ENCODE peak calls at places on chromosomes 6 and 20, in ten cellular contexts. One of them, this sample, is unnamed.

GRCh38 chr6:30902709-30903108 is 5.3 kb upstream of the GTF2H4 start:
- DNase-seq in RPMI7951: no peak
- DNase-seq in activated T-helper 1 cell treated with anti-CD3 and anti-CD28 coated beads, Interleukin-2, amount 50 U/mL, for 16 hours: no peak
- DNase-seq in effector CD8-positive, alpha-beta T cell: no peak
- DNase-seq in psoas muscle: peak
- DNase-seq in B cell: no peak
- DNase-seq in stimulated activated CD8-positive, alpha-beta memory T cell treated with anti-CD3 and anti-CD28 coated beads, Interleukin-12 subunit alpha, Interleukin-12 subunit beta, amount 100 ng/mL, for 4 hours: no peak
- DNase-seq in C1 segment of cervical spinal cord: no peak
- DNase-seq in SJSA1: no peak
- DNase-seq in A549: no peak
- DNase-seq in this sample: no peak

GRCh38 chr6:153038378-153038777 is 35.9 kb upstream of the MTRF1L start:
- DNase-seq in SJSA1: no peak
- DNase-seq in stimulated activated CD8-positive, alpha-beta memory T cell treated with anti-CD3 and anti-CD28 coated beads, Interleukin-12 subunit alpha, Interleukin-12 subunit beta, amount 100 ng/mL, for 4 hours: no peak
- DNase-seq in effector CD8-positive, alpha-beta T cell: no peak
- DNase-seq in C1 segment of cervical spinal cord: no peak
- DNase-seq in B cell: no peak
- DNase-seq in RPMI7951: peak
- DNase-seq in activated T-helper 1 cell treated with anti-CD3 and anti-CD28 coated beads, Interleukin-2, amount 50 U/mL, for 16 hours: no peak
- DNase-seq in A549: no peak
- DNase-seq in psoas muscle: no peak
- DNase-seq in this sample: no peak

GRCh38 chr6:912871-913663 is 220.1 kb upstream of the EXOC2 start:
- DNase-seq in RPMI7951: peak
- DNase-seq in C1 segment of cervical spinal cord: no peak
- DNase-seq in stimulated activated CD8-positive, alpha-beta memory T cell treated with anti-CD3 and anti-CD28 coated beads, Interleukin-12 subunit alpha, Interleukin-12 subunit beta, amount 100 ng/mL, for 4 hours: no peak
- DNase-seq in psoas muscle: no peak
- DNase-seq in B cell: no peak
- DNase-seq in A549: no peak
- DNase-seq in effector CD8-positive, alpha-beta T cell: no peak
- DNase-seq in SJSA1: peak
- DNase-seq in activated T-helper 1 cell treated with anti-CD3 and anti-CD28 coated beads, Interleukin-2, amount 50 U/mL, for 16 hours: no peak
- DNase-seq in this sample: peak

GRCh38 chr6:26754212-26754611 is 94.7 kb upstream of the ZNF322 start:
- DNase-seq in effector CD8-positive, alpha-beta T cell: no peak
- DNase-seq in activated T-helper 1 cell treated with anti-CD3 and anti-CD28 coated beads, Interleukin-2, amount 50 U/mL, for 16 hours: no peak
- DNase-seq in psoas muscle: no peak
- DNase-seq in stimulated activated CD8-positive, alpha-beta memory T cell treated with anti-CD3 and anti-CD28 coated beads, Interleukin-12 subunit alpha, Interleukin-12 subunit beta, amount 100 ng/mL, for 4 hours: no peak
- DNase-seq in B cell: no peak
- DNase-seq in A549: no peak
- DNase-seq in RPMI7951: no peak
- DNase-seq in SJSA1: no peak
- DNase-seq in C1 segment of cervical spinal cord: no peak
- DNase-seq in this sample: no peak

GRCh38 chr20:38926934-38927616 is 858 bp downstream of the FAM83D start:
- DNase-seq in RPMI7951: peak
- DNase-seq in C1 segment of cervical spinal cord: no peak
- DNase-seq in SJSA1: no peak
- DNase-seq in activated T-helper 1 cell treated with anti-CD3 and anti-CD28 coated beads, Interleukin-2, amount 50 U/mL, for 16 hours: no peak
- DNase-seq in stimulated activated CD8-positive, alpha-beta memory T cell treated with anti-CD3 and anti-CD28 coated beads, Interleukin-12 subunit alpha, Interleukin-12 subunit beta, amount 100 ng/mL, for 4 hours: no peak
- DNase-seq in A549: no peak
- DNase-seq in effector CD8-positive, alpha-beta T cell: no peak
- DNase-seq in psoas muscle: no peak
- DNase-seq in B cell: no peak
- DNase-seq in this sample: no peak

GRCh38 chr20:40633123-40633850 is 55.7 kb downstream of the MAFB start:
- DNase-seq in SJSA1: peak
- DNase-seq in effector CD8-positive, alpha-beta T cell: no peak
- DNase-seq in B cell: no peak
- DNase-seq in RPMI7951: no peak
- DNase-seq in activated T-helper 1 cell treated with anti-CD3 and anti-CD28 coated beads, Interleukin-2, amount 50 U/mL, for 16 hours: no peak
- DNase-seq in stimulated activated CD8-positive, alpha-beta memory T cell treated with anti-CD3 and anti-CD28 coated beads, Interleukin-12 subunit alpha, Interleukin-12 subunit beta, amount 100 ng/mL, for 4 hours: no peak
- DNase-seq in C1 segment of cervical spinal cord: no peak
- DNase-seq in psoas muscle: no peak
- DNase-seq in A549: no peak
- DNase-seq in this sample: no peak

GRCh38 chr6:17758113-17758512 is 51.4 kb upstream of the NUP153 start:
- DNase-seq in RPMI7951: no peak
- DNase-seq in B cell: no peak
- DNase-seq in C1 segment of cervical spinal cord: no peak
- DNase-seq in stimulated activated CD8-positive, alpha-beta memory T cell treated with anti-CD3 and anti-CD28 coated beads, Interleukin-12 subunit alpha, Interleukin-12 subunit beta, amount 100 ng/mL, for 4 hours: no peak
- DNase-seq in psoas muscle: no peak
- DNase-seq in SJSA1: no peak
- DNase-seq in effector CD8-positive, alpha-beta T cell: no peak
- DNase-seq in A549: no peak
- DNase-seq in activated T-helper 1 cell treated with anti-CD3 and anti-CD28 coated beads, Interleukin-2, amount 50 U/mL, for 16 hours: no peak
- DNase-seq in this sample: no peak

GRCh38 chr20:57594092-57594911 is 25.9 kb downstream of the ZBP1 start:
- DNase-seq in SJSA1: no peak
- DNase-seq in C1 segment of cervical spinal cord: no peak
- DNase-seq in RPMI7951: peak
- DNase-seq in effector CD8-positive, alpha-beta T cell: peak
- DNase-seq in psoas muscle: peak
- DNase-seq in A549: peak
- DNase-seq in B cell: peak
- DNase-seq in stimulated activated CD8-positive, alpha-beta memory T cell treated with anti-CD3 and anti-CD28 coated beads, Interleukin-12 subunit alpha, Interleukin-12 subunit beta, amount 100 ng/mL, for 4 hours: no peak
- DNase-seq in activated T-helper 1 cell treated with anti-CD3 and anti-CD28 coated beads, Interleukin-2, amount 50 U/mL, for 16 hours: peak
- DNase-seq in this sample: no peak

GRCh38 chr6:12136905-12137304 is 124.8 kb downstream of the HIVEP1 start:
- DNase-seq in activated T-helper 1 cell treated with anti-CD3 and anti-CD28 coated beads, Interleukin-2, amount 50 U/mL, for 16 hours: no peak
- DNase-seq in RPMI7951: peak
- DNase-seq in stimulated activated CD8-positive, alpha-beta memory T cell treated with anti-CD3 and anti-CD28 coated beads, Interleukin-12 subunit alpha, Interleukin-12 subunit beta, amount 100 ng/mL, for 4 hours: no peak
- DNase-seq in B cell: no peak
- DNase-seq in A549: no peak
- DNase-seq in psoas muscle: no peak
- DNase-seq in SJSA1: no peak
- DNase-seq in C1 segment of cervical spinal cord: no peak
- DNase-seq in effector CD8-positive, alpha-beta T cell: no peak
- DNase-seq in this sample: no peak

GRCh38 chr6:43669050-43669921 is 18.3 kb downstream of the MRPS18A start:
- DNase-seq in C1 segment of cervical spinal cord: peak
- DNase-seq in B cell: no peak
- DNase-seq in effector CD8-positive, alpha-beta T cell: no peak
- DNase-seq in A549: no peak
- DNase-seq in RPMI7951: peak
- DNase-seq in psoas muscle: peak
- DNase-seq in stimulated activated CD8-positive, alpha-beta memory T cell treated with anti-CD3 and anti-CD28 coated beads, Interleukin-12 subunit alpha, Interleukin-12 subunit beta, amount 100 ng/mL, for 4 hours: no peak
- DNase-seq in SJSA1: peak
- DNase-seq in activated T-helper 1 cell treated with anti-CD3 and anti-CD28 coated beads, Interleukin-2, amount 50 U/mL, for 16 hours: no peak
- DNase-seq in this sample: no peak

GRCh38 chr6:6131492-6132109 is 124.9 kb upstream of the NRN1 start:
- DNase-seq in RPMI7951: peak
- DNase-seq in stimulated activated CD8-positive, alpha-beta memory T cell treated with anti-CD3 and anti-CD28 coated beads, Interleukin-12 subunit alpha, Interleukin-12 subunit beta, amount 100 ng/mL, for 4 hours: no peak
- DNase-seq in SJSA1: no peak
- DNase-seq in activated T-helper 1 cell treated with anti-CD3 and anti-CD28 coated beads, Interleukin-2, amount 50 U/mL, for 16 hours: no peak
- DNase-seq in effector CD8-positive, alpha-beta T cell: no peak
- DNase-seq in C1 segment of cervical spinal cord: no peak
- DNase-seq in psoas muscle: no peak
- DNase-seq in A549: peak
- DNase-seq in B cell: peak
- DNase-seq in this sample: peak

GRCh38 chr6:12490904-12491571 is 200.9 kb downstream of the EDN1 start:
- DNase-seq in A549: no peak
- DNase-seq in psoas muscle: no peak
- DNase-seq in C1 segment of cervical spinal cord: no peak
- DNase-seq in activated T-helper 1 cell treated with anti-CD3 and anti-CD28 coated beads, Interleukin-2, amount 50 U/mL, for 16 hours: no peak
- DNase-seq in SJSA1: peak
- DNase-seq in B cell: no peak
- DNase-seq in effector CD8-positive, alpha-beta T cell: no peak
- DNase-seq in RPMI7951: peak
- DNase-seq in stimulated activated CD8-positive, alpha-beta memory T cell treated with anti-CD3 and anti-CD28 coated beads, Interleukin-12 subunit alpha, Interleukin-12 subunit beta, amount 100 ng/mL, for 4 hours: no peak
- DNase-seq in this sample: no peak

GRCh38 chr6:40082278-40083043 is 148.2 kb upstream of the MOCS1 start:
- DNase-seq in effector CD8-positive, alpha-beta T cell: no peak
- DNase-seq in stimulated activated CD8-positive, alpha-beta memory T cell treated with anti-CD3 and anti-CD28 coated beads, Interleukin-12 subunit alpha, Interleukin-12 subunit beta, amount 100 ng/mL, for 4 hours: no peak
- DNase-seq in psoas muscle: no peak
- DNase-seq in RPMI7951: no peak
- DNase-seq in A549: no peak
- DNase-seq in B cell: no peak
- DNase-seq in activated T-helper 1 cell treated with anti-CD3 and anti-CD28 coated beads, Interleukin-2, amount 50 U/mL, for 16 hours: no peak
- DNase-seq in SJSA1: no peak
- DNase-seq in C1 segment of cervical spinal cord: no peak
- DNase-seq in this sample: no peak

GRCh38 chr6:2891768-2892170 is 11.3 kb downstream of the SERPINB9 start:
- DNase-seq in activated T-helper 1 cell treated with anti-CD3 and anti-CD28 coated beads, Interleukin-2, amount 50 U/mL, for 16 hours: peak
- DNase-seq in SJSA1: no peak
- DNase-seq in C1 segment of cervical spinal cord: no peak
- DNase-seq in B cell: peak
- DNase-seq in RPMI7951: no peak
- DNase-seq in psoas muscle: no peak
- DNase-seq in A549: no peak
- DNase-seq in stimulated activated CD8-positive, alpha-beta memory T cell treated with anti-CD3 and anti-CD28 coated beads, Interleukin-12 subunit alpha, Interleukin-12 subunit beta, amount 100 ng/mL, for 4 hours: no peak
- DNase-seq in effector CD8-positive, alpha-beta T cell: peak
- DNase-seq in this sample: no peak

GRCh38 chr6:26311385-26312095 is 53.5 kb upstream of the BTN3A2 start:
- DNase-seq in activated T-helper 1 cell treated with anti-CD3 and anti-CD28 coated beads, Interleukin-2, amount 50 U/mL, for 16 hours: no peak
- DNase-seq in C1 segment of cervical spinal cord: peak
- DNase-seq in RPMI7951: peak
- DNase-seq in stimulated activated CD8-positive, alpha-beta memory T cell treated with anti-CD3 and anti-CD28 coated beads, Interleukin-12 subunit alpha, Interleukin-12 subunit beta, amount 100 ng/mL, for 4 hours: no peak
- DNase-seq in effector CD8-positive, alpha-beta T cell: no peak
- DNase-seq in A549: no peak
- DNase-seq in B cell: peak
- DNase-seq in SJSA1: peak
- DNase-seq in psoas muscle: no peak
- DNase-seq in this sample: no peak

GRCh38 chr6:13331516-13332348 is 3.4 kb upstream of the TBC1D7 start:
- DNase-seq in psoas muscle: no peak
- DNase-seq in SJSA1: no peak
- DNase-seq in C1 segment of cervical spinal cord: no peak
- DNase-seq in RPMI7951: peak
- DNase-seq in B cell: peak
- DNase-seq in effector CD8-positive, alpha-beta T cell: no peak
- DNase-seq in activated T-helper 1 cell treated with anti-CD3 and anti-CD28 coated beads, Interleukin-2, amount 50 U/mL, for 16 hours: no peak
- DNase-seq in stimulated activated CD8-positive, alpha-beta memory T cell treated with anti-CD3 and anti-CD28 coated beads, Interleukin-12 subunit alpha, Interleukin-12 subunit beta, amount 100 ng/mL, for 4 hours: no peak
- DNase-seq in A549: no peak
- DNase-seq in this sample: no peak

GRCh38 chr20:31570021-31570463 is 35.0 kb upstream of the ID1 start:
- DNase-seq in C1 segment of cervical spinal cord: no peak
- DNase-seq in RPMI7951: no peak
- DNase-seq in B cell: no peak
- DNase-seq in stimulated activated CD8-positive, alpha-beta memory T cell treated with anti-CD3 and anti-CD28 coated beads, Interleukin-12 subunit alpha, Interleukin-12 subunit beta, amount 100 ng/mL, for 4 hours: no peak
- DNase-seq in psoas muscle: no peak
- DNase-seq in SJSA1: no peak
- DNase-seq in A549: no peak
- DNase-seq in effector CD8-positive, alpha-beta T cell: no peak
- DNase-seq in activated T-helper 1 cell treated with anti-CD3 and anti-CD28 coated beads, Interleukin-2, amount 50 U/mL, for 16 hours: no peak
- DNase-seq in this sample: no peak

GRCh38 chr6:32267035-32267434 is 43.2 kb upstream of the NOTCH4 start:
- DNase-seq in SJSA1: no peak
- DNase-seq in A549: no peak
- DNase-seq in B cell: no peak
- DNase-seq in effector CD8-positive, alpha-beta T cell: no peak
- DNase-seq in stimulated activated CD8-positive, alpha-beta memory T cell treated with anti-CD3 and anti-CD28 coated beads, Interleukin-12 subunit alpha, Interleukin-12 subunit beta, amount 100 ng/mL, for 4 hours: no peak
- DNase-seq in RPMI7951: no peak
- DNase-seq in psoas muscle: no peak
- DNase-seq in C1 segment of cervical spinal cord: no peak
- DNase-seq in activated T-helper 1 cell treated with anti-CD3 and anti-CD28 coated beads, Interleukin-2, amount 50 U/mL, for 16 hours: no peak
- DNase-seq in this sample: no peak

GRCh38 chr6:54535568-54535967 is 227.3 kb downstream of the TINAG start:
- DNase-seq in activated T-helper 1 cell treated with anti-CD3 and anti-CD28 coated beads, Interleukin-2, amount 50 U/mL, for 16 hours: no peak
- DNase-seq in RPMI7951: no peak
- DNase-seq in stimulated activated CD8-positive, alpha-beta memory T cell treated with anti-CD3 and anti-CD28 coated beads, Interleukin-12 subunit alpha, Interleukin-12 subunit beta, amount 100 ng/mL, for 4 hours: no peak
- DNase-seq in psoas muscle: no peak
- DNase-seq in A549: no peak
- DNase-seq in C1 segment of cervical spinal cord: no peak
- DNase-seq in SJSA1: no peak
- DNase-seq in B cell: no peak
- DNase-seq in effector CD8-positive, alpha-beta T cell: no peak
- DNase-seq in this sample: no peak

GRCh38 chr20:59082077-59082740 is 39.6 kb upstream of the PRELID3B start:
- DNase-seq in RPMI7951: peak
- DNase-seq in effector CD8-positive, alpha-beta T cell: no peak
- DNase-seq in SJSA1: no peak
- DNase-seq in psoas muscle: no peak
- DNase-seq in C1 segment of cervical spinal cord: no peak
- DNase-seq in A549: no peak
- DNase-seq in activated T-helper 1 cell treated with anti-CD3 and anti-CD28 coated beads, Interleukin-2, amount 50 U/mL, for 16 hours: no peak
- DNase-seq in stimulated activated CD8-positive, alpha-beta memory T cell treated with anti-CD3 and anti-CD28 coated beads, Interleukin-12 subunit alpha, Interleukin-12 subunit beta, amount 100 ng/mL, for 4 hours: no peak
- DNase-seq in B cell: peak
- DNase-seq in this sample: no peak

GRCh38 chr6:152459245-152459644 is 177.9 kb downstream of the SYNE1 start:
- DNase-seq in A549: no peak
- DNase-seq in psoas muscle: no peak
- DNase-seq in stimulated activated CD8-positive, alpha-beta memory T cell treated with anti-CD3 and anti-CD28 coated beads, Interleukin-12 subunit alpha, Interleukin-12 subunit beta, amount 100 ng/mL, for 4 hours: no peak
- DNase-seq in B cell: no peak
- DNase-seq in activated T-helper 1 cell treated with anti-CD3 and anti-CD28 coated beads, Interleukin-2, amount 50 U/mL, for 16 hours: no peak
- DNase-seq in effector CD8-positive, alpha-beta T cell: no peak
- DNase-seq in RPMI7951: no peak
- DNase-seq in SJSA1: no peak
- DNase-seq in C1 segment of cervical spinal cord: no peak
- DNase-seq in this sample: no peak

GRCh38 chr6:163708459-163708858 is 293.9 kb downstream of the QKI start:
- DNase-seq in SJSA1: no peak
- DNase-seq in activated T-helper 1 cell treated with anti-CD3 and anti-CD28 coated beads, Interleukin-2, amount 50 U/mL, for 16 hours: no peak
- DNase-seq in RPMI7951: peak
- DNase-seq in A549: no peak
- DNase-seq in C1 segment of cervical spinal cord: no peak
- DNase-seq in stimulated activated CD8-positive, alpha-beta memory T cell treated with anti-CD3 and anti-CD28 coated beads, Interleukin-12 subunit alpha, Interleukin-12 subunit beta, amount 100 ng/mL, for 4 hours: no peak
- DNase-seq in effector CD8-positive, alpha-beta T cell: no peak
- DNase-seq in psoas muscle: no peak
- DNase-seq in B cell: no peak
- DNase-seq in this sample: no peak

GRCh38 chr6:33694401-33694931 is 17.0 kb downstream of the UQCC2 start:
- DNase-seq in C1 segment of cervical spinal cord: no peak
- DNase-seq in psoas muscle: peak
- DNase-seq in effector CD8-positive, alpha-beta T cell: peak
- DNase-seq in stimulated activated CD8-positive, alpha-beta memory T cell treated with anti-CD3 and anti-CD28 coated beads, Interleukin-12 subunit alpha, Interleukin-12 subunit beta, amount 100 ng/mL, for 4 hours: peak
- DNase-seq in SJSA1: peak
- DNase-seq in A549: no peak
- DNase-seq in RPMI7951: peak
- DNase-seq in activated T-helper 1 cell treated with anti-CD3 and anti-CD28 coated beads, Interleukin-2, amount 50 U/mL, for 16 hours: peak
- DNase-seq in B cell: peak
- DNase-seq in this sample: no peak

GRCh38 chr20:12970372-12970821 is 38.4 kb upstream of the SPTLC3 start:
- DNase-seq in RPMI7951: peak
- DNase-seq in A549: peak
- DNase-seq in C1 segment of cervical spinal cord: no peak
- DNase-seq in B cell: peak
- DNase-seq in stimulated activated CD8-positive, alpha-beta memory T cell treated with anti-CD3 and anti-CD28 coated beads, Interleukin-12 subunit alpha, Interleukin-12 subunit beta, amount 100 ng/mL, for 4 hours: no peak
- DNase-seq in psoas muscle: no peak
- DNase-seq in SJSA1: no peak
- DNase-seq in effector CD8-positive, alpha-beta T cell: no peak
- DNase-seq in activated T-helper 1 cell treated with anti-CD3 and anti-CD28 coated beads, Interleukin-2, amount 50 U/mL, for 16 hours: no peak
- DNase-seq in this sample: peak